ENCODE peak calls at places on chromosomes 7 and 10, in six cellular contexts. One of them, this sample, is unnamed.

GRCh38 chr10:100744136-100744979 is 1.0 kb upstream of the PAX2 start:
- DNase-seq in upper lobe of right lung: no peak
- DNase-seq in fibroblast of pulmonary artery: no peak
- DNase-seq in PC-9: no peak
- DNase-seq in right atrium auricular region: no peak
- DNase-seq in choroid plexus epithelial cell: no peak
- DNase-seq in this sample: no peak

GRCh38 chr7:22723642-22724041 is 3.4 kb upstream of the IL6 start:
- DNase-seq in upper lobe of right lung: no peak
- DNase-seq in fibroblast of pulmonary artery: peak
- DNase-seq in PC-9: no peak
- DNase-seq in right atrium auricular region: no peak
- DNase-seq in choroid plexus epithelial cell: peak
- DNase-seq in this sample: no peak

GRCh38 chr10:102114861-102115618 is 5.1 kb downstream of the LDB1 start:
- DNase-seq in upper lobe of right lung: peak
- DNase-seq in fibroblast of pulmonary artery: peak
- DNase-seq in PC-9: peak
- DNase-seq in right atrium auricular region: peak
- DNase-seq in choroid plexus epithelial cell: peak
- DNase-seq in this sample: no peak

GRCh38 chr10:108434818-108435217 is 1270.3 kb upstream of the SORCS1 start:
- DNase-seq in upper lobe of right lung: no peak
- DNase-seq in fibroblast of pulmonary artery: no peak
- DNase-seq in PC-9: no peak
- DNase-seq in right atrium auricular region: no peak
- DNase-seq in choroid plexus epithelial cell: no peak
- DNase-seq in this sample: no peak

GRCh38 chr10:110425684-110426293 is 71.9 kb upstream of the DUSP5 start:
- DNase-seq in upper lobe of right lung: no peak
- DNase-seq in fibroblast of pulmonary artery: peak
- DNase-seq in PC-9: peak
- DNase-seq in right atrium auricular region: no peak
- DNase-seq in choroid plexus epithelial cell: peak
- DNase-seq in this sample: no peak

GRCh38 chr7:100632951-100633717 is 8.2 kb downstream of the TFR2 start:
- DNase-seq in upper lobe of right lung: peak
- DNase-seq in fibroblast of pulmonary artery: peak
- DNase-seq in PC-9: no peak
- DNase-seq in right atrium auricular region: peak
- DNase-seq in choroid plexus epithelial cell: peak
- DNase-seq in this sample: no peak

GRCh38 chr10:128123853-128124252 is 2.4 kb downstream of the MKI67 start:
- DNase-seq in upper lobe of right lung: no peak
- DNase-seq in fibroblast of pulmonary artery: no peak
- DNase-seq in PC-9: no peak
- DNase-seq in right atrium auricular region: no peak
- DNase-seq in choroid plexus epithelial cell: no peak
- DNase-seq in this sample: no peak

GRCh38 chr10:86061301-86061873 is 305.2 kb downstream of the GRID1 start:
- DNase-seq in upper lobe of right lung: no peak
- DNase-seq in fibroblast of pulmonary artery: no peak
- DNase-seq in PC-9: no peak
- DNase-seq in right atrium auricular region: no peak
- DNase-seq in choroid plexus epithelial cell: no peak
- DNase-seq in this sample: no peak

GRCh38 chr7:17183630-17184328 is 114.7 kb upstream of the AHR start:
- DNase-seq in upper lobe of right lung: no peak
- DNase-seq in fibroblast of pulmonary artery: peak
- DNase-seq in PC-9: no peak
- DNase-seq in right atrium auricular region: no peak
- DNase-seq in choroid plexus epithelial cell: peak
- DNase-seq in this sample: no peak

GRCh38 chr10:17783751-17784150 is 25.4 kb upstream of the MRC1 start:
- DNase-seq in upper lobe of right lung: no peak
- DNase-seq in fibroblast of pulmonary artery: no peak
- DNase-seq in PC-9: no peak
- DNase-seq in right atrium auricular region: no peak
- DNase-seq in choroid plexus epithelial cell: no peak
- DNase-seq in this sample: no peak

GRCh38 chr10:87092861-87093460 is 1.7 kb downstream of the GLUD1 start:
- DNase-seq in upper lobe of right lung: no peak
- DNase-seq in fibroblast of pulmonary artery: peak
- DNase-seq in PC-9: peak
- DNase-seq in right atrium auricular region: no peak
- DNase-seq in choroid plexus epithelial cell: peak
- DNase-seq in this sample: no peak

GRCh38 chr10:37146443-37146842 is 21.0 kb downstream of the ANKRD30A start:
- DNase-seq in upper lobe of right lung: no peak
- DNase-seq in fibroblast of pulmonary artery: no peak
- DNase-seq in PC-9: no peak
- DNase-seq in right atrium auricular region: no peak
- DNase-seq in choroid plexus epithelial cell: no peak
- DNase-seq in this sample: peak

GRCh38 chr7:141053626-141054025 is 20.2 kb upstream of the TMEM178B start:
- DNase-seq in upper lobe of right lung: no peak
- DNase-seq in fibroblast of pulmonary artery: no peak
- DNase-seq in PC-9: no peak
- DNase-seq in right atrium auricular region: no peak
- DNase-seq in choroid plexus epithelial cell: no peak
- DNase-seq in this sample: no peak

GRCh38 chr7:110569486-110569885 is 521.4 kb upstream of the LRRN3 start:
- DNase-seq in upper lobe of right lung: no peak
- DNase-seq in fibroblast of pulmonary artery: no peak
- DNase-seq in PC-9: no peak
- DNase-seq in right atrium auricular region: no peak
- DNase-seq in choroid plexus epithelial cell: no peak
- DNase-seq in this sample: no peak

GRCh38 chr7:22444181-22444966 is 55.6 kb downstream of the STEAP1B start:
- DNase-seq in upper lobe of right lung: no peak
- DNase-seq in fibroblast of pulmonary artery: peak
- DNase-seq in PC-9: no peak
- DNase-seq in right atrium auricular region: no peak
- DNase-seq in choroid plexus epithelial cell: no peak
- DNase-seq in this sample: no peak

GRCh38 chr10:27771231-27771630 is 25.6 kb upstream of the MKX start:
- DNase-seq in upper lobe of right lung: no peak
- DNase-seq in fibroblast of pulmonary artery: no peak
- DNase-seq in PC-9: no peak
- DNase-seq in right atrium auricular region: no peak
- DNase-seq in choroid plexus epithelial cell: no peak
- DNase-seq in this sample: no peak

GRCh38 chr10:110410329-110411046 is 87.2 kb upstream of the DUSP5 start:
- DNase-seq in upper lobe of right lung: no peak
- DNase-seq in fibroblast of pulmonary artery: peak
- DNase-seq in PC-9: peak
- DNase-seq in right atrium auricular region: no peak
- DNase-seq in choroid plexus epithelial cell: peak
- DNase-seq in this sample: no peak

GRCh38 chr10:130854151-130854550 is 457.4 kb downstream of the TCERG1L start:
- DNase-seq in upper lobe of right lung: no peak
- DNase-seq in fibroblast of pulmonary artery: no peak
- DNase-seq in PC-9: no peak
- DNase-seq in right atrium auricular region: no peak
- DNase-seq in choroid plexus epithelial cell: no peak
- DNase-seq in this sample: no peak

GRCh38 chr10:67925449-67926005 is 41.1 kb downstream of the SIRT1 start:
- DNase-seq in upper lobe of right lung: no peak
- DNase-seq in fibroblast of pulmonary artery: no peak
- DNase-seq in PC-9: no peak
- DNase-seq in right atrium auricular region: no peak
- DNase-seq in choroid plexus epithelial cell: peak
- DNase-seq in this sample: no peak
- TF ChIP-seq CTCF in upper lobe of right lung: no peak
- TF ChIP-seq CTCF in fibroblast of pulmonary artery: no peak
- TF ChIP-seq CTCF in PC-9: no peak
- TF ChIP-seq CTCF in right atrium auricular region: no peak
- TF ChIP-seq CTCF in choroid plexus epithelial cell: no peak
- TF ChIP-seq CTCF in this sample: no peak

GRCh38 chr7:83161186-83161585 is 1.5 kb downstream of the PCLO start:
- DNase-seq in upper lobe of right lung: no peak
- DNase-seq in fibroblast of pulmonary artery: peak
- DNase-seq in PC-9: no peak
- DNase-seq in right atrium auricular region: no peak
- DNase-seq in choroid plexus epithelial cell: peak
- DNase-seq in this sample: no peak
- H3K4me3 ChIP-seq in upper lobe of right lung: peak
- H3K4me3 ChIP-seq in fibroblast of pulmonary artery: no peak
- H3K4me3 ChIP-seq in PC-9: peak
- H3K4me3 ChIP-seq in right atrium auricular region: peak
- H3K4me3 ChIP-seq in choroid plexus epithelial cell: no peak
- H3K4me3 ChIP-seq in this sample: no peak

GRCh38 chr10:120950103-120950561 is 99.0 kb downstream of the WDR11 start:
- DNase-seq in upper lobe of right lung: no peak
- DNase-seq in fibroblast of pulmonary artery: peak
- DNase-seq in PC-9: no peak
- DNase-seq in right atrium auricular region: no peak
- DNase-seq in choroid plexus epithelial cell: peak
- DNase-seq in this sample: no peak

GRCh38 chr10:120949511-120950102 is 98.4 kb downstream of the WDR11 start:
- DNase-seq in upper lobe of right lung: no peak
- DNase-seq in fibroblast of pulmonary artery: no peak
- DNase-seq in PC-9: no peak
- DNase-seq in right atrium auricular region: no peak
- DNase-seq in choroid plexus epithelial cell: peak
- DNase-seq in this sample: no peak

GRCh38 chr10:120951288-120951687 is 100.1 kb downstream of the WDR11 start:
- DNase-seq in upper lobe of right lung: no peak
- DNase-seq in fibroblast of pulmonary artery: no peak
- DNase-seq in PC-9: no peak
- DNase-seq in right atrium auricular region: no peak
- DNase-seq in choroid plexus epithelial cell: no peak
- DNase-seq in this sample: no peak

GRCh38 chr10:120946497-120946896 is 95.3 kb downstream of the WDR11 start:
- DNase-seq in upper lobe of right lung: no peak
- DNase-seq in fibroblast of pulmonary artery: peak
- DNase-seq in PC-9: no peak
- DNase-seq in right atrium auricular region: no peak
- DNase-seq in choroid plexus epithelial cell: no peak
- DNase-seq in this sample: no peak

GRCh38 chr10:120948889-120949382 is 97.8 kb downstream of the WDR11 start:
- DNase-seq in upper lobe of right lung: peak
- DNase-seq in fibroblast of pulmonary artery: peak
- DNase-seq in PC-9: no peak
- DNase-seq in right atrium auricular region: peak
- DNase-seq in choroid plexus epithelial cell: peak
- DNase-seq in this sample: no peak
- TF ChIP-seq CTCF in upper lobe of right lung: peak
- TF ChIP-seq CTCF in fibroblast of pulmonary artery: peak
- TF ChIP-seq CTCF in PC-9: peak
- TF ChIP-seq CTCF in right atrium auricular region: peak
- TF ChIP-seq CTCF in choroid plexus epithelial cell: peak
- TF ChIP-seq CTCF in this sample: no peak

GRCh38 chr10:47165168-47165710 is 134.8 kb upstream of the GDF10 start:
- DNase-seq in upper lobe of right lung: no peak
- DNase-seq in fibroblast of pulmonary artery: no peak
- DNase-seq in PC-9: no peak
- DNase-seq in right atrium auricular region: no peak
- DNase-seq in choroid plexus epithelial cell: no peak
- DNase-seq in this sample: no peak
- H3K4me3 ChIP-seq in upper lobe of right lung: peak
- H3K4me3 ChIP-seq in fibroblast of pulmonary artery: peak
- H3K4me3 ChIP-seq in PC-9: no peak
- H3K4me3 ChIP-seq in right atrium auricular region: peak
- H3K4me3 ChIP-seq in choroid plexus epithelial cell: peak
- H3K4me3 ChIP-seq in this sample: no peak

GRCh38 chr10:10677479-10677878 is 340.2 kb upstream of the CELF2 start:
- DNase-seq in upper lobe of right lung: peak
- DNase-seq in fibroblast of pulmonary artery: peak
- DNase-seq in PC-9: no peak
- DNase-seq in right atrium auricular region: peak
- DNase-seq in choroid plexus epithelial cell: peak
- DNase-seq in this sample: peak
- TF ChIP-seq CTCF in upper lobe of right lung: peak
- TF ChIP-seq CTCF in fibroblast of pulmonary artery: peak
- TF ChIP-seq CTCF in PC-9: no peak
- TF ChIP-seq CTCF in right atrium auricular region: peak
- TF ChIP-seq CTCF in choroid plexus epithelial cell: peak
- TF ChIP-seq CTCF in this sample: peak

GRCh38 chr10:31133251-31133627 is 101.6 kb upstream of the ZNF438 start:
- DNase-seq in upper lobe of right lung: no peak
- DNase-seq in fibroblast of pulmonary artery: no peak
- DNase-seq in PC-9: no peak
- DNase-seq in right atrium auricular region: no peak
- DNase-seq in choroid plexus epithelial cell: no peak
- DNase-seq in this sample: no peak
- H3K4me3 ChIP-seq in upper lobe of right lung: peak
- H3K4me3 ChIP-seq in fibroblast of pulmonary artery: no peak
- H3K4me3 ChIP-seq in PC-9: peak
- H3K4me3 ChIP-seq in right atrium auricular region: peak
- H3K4me3 ChIP-seq in choroid plexus epithelial cell: no peak
- H3K4me3 ChIP-seq in this sample: no peak